ENCODE peak calls at places on chromosomes 5 and 9, in ten cellular contexts. S is GM04504; N is tibial artery; H is iris pigment epithelial cell; T is OCI-LY7; J is GM12865; G is stimulated activated CD4-positive, alpha-beta T cell treated with anti-CD3 and anti-CD28 coated beads, Interleukin-12 subunit alpha, Interleukin-12 subunit beta, amount 100 ng/mL, for 24 hours; U is hippocampal formation; O is heart right ventricle; B is fibroblast of mammary gland. K is an unnamed sample.

GRCh38 chr5:93078082-93079038 is 502.7 kb downstream of the NR2F1-AS1 start:
- DNase-seq in S (peak), N (no peak), H (peak), T (no peak), J (peak), G (no peak), U (no peak), O (peak), B (peak), K (no peak)

GRCh38 chr5:158423623-158424200 is 564.8 kb upstream of the CLINT1 start:
- DNase-seq in S (no peak), N (no peak), H (peak), T (no peak), J (no peak), G (no peak), U (no peak), O (no peak), B (peak), K (no peak)

GRCh38 chr9:129382281-129383004 is 204.4 kb upstream of the IER5L start:
- DNase-seq in S (no peak), N (no peak), H (no peak), T (no peak), J (no peak), G (no peak), U (no peak), O (no peak), B (no peak), K (no peak)

GRCh38 chr9:10366171-10366779 is 246.5 kb downstream of the PTPRD start:
- DNase-seq in S (no peak), N (no peak), H (peak), T (peak), J (peak), G (no peak), U (peak), O (no peak), B (peak), K (no peak)

GRCh38 chr9:115945009-115945431 is 208.6 kb upstream of the PAPPA start:
- DNase-seq in S (no peak), N (no peak), H (no peak), T (no peak), J (no peak), G (no peak), U (no peak), O (peak), B (peak), K (no peak)

GRCh38 chr5:157744055-157745011 is 821 bp downstream of the LSM11 start:
- DNase-seq in S (no peak), N (no peak), H (no peak), T (peak), J (peak), G (no peak), U (no peak), O (peak), B (no peak), K (no peak)

GRCh38 chr5:180825768-180826525 is 23.3 kb upstream of the MGAT1 start:
- DNase-seq in S (peak), N (peak), H (peak), T (no peak), J (no peak), G (no peak), U (no peak), O (no peak), B (peak), K (no peak)

GRCh38 chr9:126687868-126688503 is 74.3 kb downstream of the LMX1B start:
- DNase-seq in S (no peak), N (no peak), H (no peak), T (no peak), J (no peak), G (no peak), U (no peak), O (no peak), B (no peak), K (no peak)

GRCh38 chr5:126937796-126938195 is 92.6 kb downstream of the MARCHF3 start:
- DNase-seq in S (no peak), N (no peak), H (peak), T (no peak), J (no peak), G (no peak), U (no peak), O (no peak), B (peak), K (no peak)